ENCODE peak calls at places on chromosomes 4 and X, in ten cellular contexts. K, M, X, W, Y, H, Q, N, Z and U are unnamed samples.

GRCh38 chr4:88054229-88054628 is 46.8 kb downstream of the PKD2 start:
- DNase-seq in K (peak), M (no peak), X (no peak), W (no peak), Y (no peak), H (no peak), Q (no peak), N (peak), Z (no peak), U (no peak)

GRCh38 chrX:77743720-77744119 is 42.3 kb downstream of the ATRX start:
- DNase-seq in K (no peak), M (no peak), X (no peak), W (no peak), Y (no peak), H (no peak), Q (no peak), N (no peak), Z (no peak), U (no peak)

GRCh38 chr4:187922274-187922673 is 73.3 kb upstream of the ZFP42 start:
- DNase-seq in K (no peak), M (no peak), X (no peak), W (no peak), Y (no peak), H (no peak), Q (no peak), N (no peak), Z (no peak), U (no peak)

GRCh38 chr4:153228512-153229145 is 24.4 kb downstream of the TRIM2 start:
- DNase-seq in K (no peak), M (no peak), X (peak), W (no peak), Y (no peak), H (no peak), Q (no peak), N (no peak), Z (no peak), U (no peak)

GRCh38 chrX:104270916-104271512 is 16.3 kb upstream of the ESX1 start:
- DNase-seq in K (no peak), M (peak), X (peak), W (no peak), Y (peak), H (peak), Q (peak), N (peak), Z (no peak), U (no peak)

GRCh38 chrX:12955882-12956703 is 18.8 kb upstream of the TMSB4X start:
- DNase-seq in K (no peak), M (no peak), X (peak), W (peak), Y (peak), H (no peak), Q (peak), N (peak), Z (no peak), U (no peak)

GRCh38 chr4:18847276-18847890 is 825.8 kb upstream of the LCORL start:
- DNase-seq in K (no peak), M (no peak), X (no peak), W (no peak), Y (no peak), H (no peak), Q (no peak), N (peak), Z (no peak), U (no peak)

GRCh38 chrX:103624111-103624510 is 4.7 kb upstream of the TCEAL1 start:
- DNase-seq in K (no peak), M (no peak), X (no peak), W (no peak), Y (no peak), H (no peak), Q (no peak), N (no peak), Z (no peak), U (no peak)

GRCh38 chrX:53395605-53396298 is 26.7 kb downstream of the SMC1A start:
- DNase-seq in K (no peak), M (no peak), X (no peak), W (no peak), Y (no peak), H (no peak), Q (no peak), N (no peak), Z (no peak), U (no peak)

GRCh38 chr4:157014621-157015591 is 43.3 kb upstream of the PDGFC start:
- DNase-seq in K (peak), M (no peak), X (peak), W (no peak), Y (no peak), H (no peak), Q (peak), N (peak), Z (no peak), U (no peak)

GRCh38 chr4:71830497-71831178 is 46.8 kb upstream of the GC start:
- DNase-seq in K (no peak), M (no peak), X (no peak), W (no peak), Y (no peak), H (no peak), Q (peak), N (no peak), Z (no peak), U (no peak)

GRCh38 chr4:108417923-108418322 is 202.5 kb upstream of the RPL34 start:
- DNase-seq in K (no peak), M (no peak), X (no peak), W (no peak), Y (no peak), H (no peak), Q (no peak), N (peak), Z (no peak), U (no peak)

GRCh38 chr4:34422472-34422871 is 1821.8 kb downstream of the ARAP2 start:
- DNase-seq in K (no peak), M (no peak), X (peak), W (no peak), Y (no peak), H (no peak), Q (no peak), N (no peak), Z (no peak), U (no peak)

GRCh38 chrX:154458116-154458953 is at the start of gene PLXNA3:
- DNase-seq in K (no peak), M (peak), X (no peak), W (peak), Y (no peak), H (peak), Q (peak), N (no peak), Z (peak), U (peak)

GRCh38 chrX:11427082-11428033 is 134.1 kb downstream of the AMELX start:
- DNase-seq in K (no peak), M (no peak), X (no peak), W (no peak), Y (peak), H (no peak), Q (peak), N (no peak), Z (peak), U (no peak)

GRCh38 chr4:7359302-7360063 is 75.2 kb downstream of the PSAPL1 start:
- DNase-seq in K (no peak), M (no peak), X (no peak), W (no peak), Y (no peak), H (no peak), Q (no peak), N (no peak), Z (no peak), U (peak)

GRCh38 chr4:137632842-137633241 is 100.5 kb upstream of the PCDH18 start:
- DNase-seq in K (no peak), M (no peak), X (no peak), W (no peak), Y (no peak), H (no peak), Q (no peak), N (no peak), Z (no peak), U (no peak)

GRCh38 chr4:118177121-118177520 is 142.8 kb downstream of the NDST3 start:
- DNase-seq in K (no peak), M (no peak), X (no peak), W (no peak), Y (no peak), H (no peak), Q (no peak), N (no peak), Z (no peak), U (no peak)

GRCh38 chrX:1354036-1355019 is 17.7 kb downstream of the IL3RA start:
- DNase-seq in K (no peak), M (no peak), X (no peak), W (no peak), Y (no peak), H (no peak), Q (no peak), N (no peak), Z (no peak), U (no peak)

GRCh38 chr4:20418865-20419451 is 167.3 kb downstream of the SLIT2 start:
- DNase-seq in K (peak), M (peak), X (peak), W (no peak), Y (no peak), H (no peak), Q (peak), N (peak), Z (peak), U (peak)

GRCh38 chr4:112908511-112908910 is 140.9 kb upstream of the ANK2 start:
- DNase-seq in K (no peak), M (no peak), X (no peak), W (no peak), Y (no peak), H (no peak), Q (no peak), N (no peak), Z (no peak), U (no peak)

GRCh38 chr4:183471960-183472708 is 27.7 kb downstream of the CDKN2AIP start:
- DNase-seq in K (no peak), M (peak), X (peak), W (peak), Y (peak), H (peak), Q (peak), N (peak), Z (peak), U (peak)

GRCh38 chr4:173074501-173074946 is 94.1 kb upstream of the GALNT7 start:
- DNase-seq in K (peak), M (no peak), X (peak), W (no peak), Y (no peak), H (peak), Q (peak), N (peak), Z (no peak), U (no peak)

GRCh38 chrX:100819837-100820666 is at the start of gene CSTF2:
- DNase-seq in K (peak), M (peak), X (peak), W (peak), Y (peak), H (peak), Q (peak), N (peak), Z (peak), U (peak)

GRCh38 chrX:101051549-101052302 is at the start of gene TRMT2B:
- DNase-seq in K (no peak), M (peak), X (peak), W (peak), Y (peak), H (peak), Q (peak), N (peak), Z (peak), U (peak)

GRCh38 chrX:16788477-16788876 is 2.2 kb downstream of the TXLNG start:
- DNase-seq in K (no peak), M (no peak), X (peak), W (no peak), Y (peak), H (no peak), Q (no peak), N (no peak), Z (no peak), U (no peak)

GRCh38 chr4:4647041-4647440 is 105.2 kb upstream of the STX18 start:
- DNase-seq in K (peak), M (no peak), X (no peak), W (no peak), Y (no peak), H (no peak), Q (no peak), N (no peak), Z (no peak), U (no peak)

GRCh38 chr4:53601251-53601764 is 10.0 kb upstream of the LNX1 start:
- DNase-seq in K (no peak), M (peak), X (peak), W (no peak), Y (peak), H (peak), Q (peak), N (no peak), Z (no peak), U (peak)

GRCh38 chr4:88297725-88298453 is 13.5 kb upstream of the PPM1K start:
- DNase-seq in K (no peak), M (no peak), X (no peak), W (no peak), Y (no peak), H (no peak), Q (no peak), N (no peak), Z (no peak), U (no peak)

GRCh38 chrX:30620980-30621716 is 32.1 kb upstream of the GK start:
- DNase-seq in K (peak), M (no peak), X (peak), W (no peak), Y (peak), H (no peak), Q (no peak), N (peak), Z (no peak), U (no peak)

GRCh38 chrX:2710041-2710471 is 19.0 kb downstream of the CD99 start:
- DNase-seq in K (peak), M (no peak), X (peak), W (peak), Y (no peak), H (no peak), Q (no peak), N (peak), Z (no peak), U (no peak)

GRCh38 chr4:185304944-185305690 is 90.6 kb downstream of the LRP2BP start:
- DNase-seq in K (no peak), M (peak), X (peak), W (no peak), Y (no peak), H (no peak), Q (peak), N (no peak), Z (peak), U (no peak)

GRCh38 chrX:19127649-19128168 is 5.4 kb upstream of the ADGRG2 start:
- DNase-seq in K (no peak), M (no peak), X (peak), W (no peak), Y (peak), H (no peak), Q (no peak), N (no peak), Z (no peak), U (no peak)

GRCh38 chrX:6029014-6029413 is 199.7 kb downstream of the NLGN4X start:
- DNase-seq in K (no peak), M (no peak), X (no peak), W (no peak), Y (no peak), H (no peak), Q (no peak), N (no peak), Z (no peak), U (no peak)

GRCh38 chr4:18075823-18076433 is 54.4 kb upstream of the LCORL start:
- DNase-seq in K (no peak), M (peak), X (peak), W (peak), Y (peak), H (no peak), Q (peak), N (no peak), Z (peak), U (no peak)

GRCh38 chr4:121041307-121042090 is 30.8 kb downstream of the NDNF start:
- DNase-seq in K (no peak), M (no peak), X (no peak), W (peak), Y (no peak), H (no peak), Q (peak), N (no peak), Z (peak), U (no peak)

GRCh38 chr4:7384003-7384928 is 50.5 kb downstream of the PSAPL1 start:
- DNase-seq in K (no peak), M (no peak), X (no peak), W (no peak), Y (no peak), H (no peak), Q (no peak), N (no peak), Z (no peak), U (no peak)

GRCh38 chrX:9566150-9566621 is 101.3 kb downstream of the TBL1X start:
- DNase-seq in K (peak), M (peak), X (peak), W (peak), Y (peak), H (peak), Q (peak), N (peak), Z (no peak), U (no peak)

GRCh38 chr4:75724867-75725724 is 719 bp downstream of the USO1 start:
- DNase-seq in K (no peak), M (no peak), X (peak), W (peak), Y (peak), H (peak), Q (peak), N (peak), Z (no peak), U (peak)

GRCh38 chr4:110830461-110830860 is 207.6 kb upstream of the PITX2 start:
- DNase-seq in K (no peak), M (no peak), X (no peak), W (no peak), Y (no peak), H (no peak), Q (no peak), N (no peak), Z (no peak), U (no peak)